ENCODE peak calls at places on chromosomes 7 and 10, in six cellular contexts. V is cardiac muscle cell, G is psoas muscle, B is nephron progenitor cell, R is foreskin fibroblast, A is Panc1. K is an unnamed sample.

GRCh38 chr10:113999520-113999919 is 44.1 kb upstream of the ADRB1 start:
- DNase-seq in B (no peak), V (no peak), R (no peak), G (no peak), A (no peak), K (no peak)

GRCh38 chr7:5702876-5703571 is 78.4 kb downstream of the RNF216 start:
- DNase-seq in G (no peak), B (no peak), R (peak; percentile 41), V (no peak), A (no peak), K (no peak)

GRCh38 chr7:13411151-13411550 is 578.3 kb downstream of the ETV1 start:
- DNase-seq in G (no peak), B (no peak), V (no peak), A (no peak), R (no peak), K (no peak)

GRCh38 chr10:44902838-44903545 is 8.1 kb upstream of the TMEM72 start:
- DNase-seq in A (no peak), B (peak; percentile 84), V (peak; percentile 8), R (no peak), G (no peak), K (peak; percentile 90)

GRCh38 chr10:101940916-101941315 is 97.3 kb upstream of the KCNIP2 start:
- DNase-seq in G (no peak), V (no peak), R (peak; percentile 46), A (no peak), B (no peak), K (no peak)

GRCh38 chr10:119652361-119652760 is 1.2 kb downstream of the BAG3 start:
- DNase-seq in G (no peak), V (peak; percentile 69), R (peak; percentile 79), B (no peak), A (no peak), K (no peak)

GRCh38 chr7:87219545-87220025 is at the start of gene TMEM243:
- DNase-seq in R (peak; percentile 80), A (no peak), B (peak; percentile 73), G (peak; percentile 86), V (peak; percentile 79), K (peak; percentile 73)

GRCh38 chr10:125683821-125684220 is 858 bp upstream of the TEX36 start:
- DNase-seq in G (no peak), A (no peak), V (no peak), R (no peak), B (no peak), K (no peak)

GRCh38 chr10:65769828-65770227 is 1156.0 kb upstream of the LRRTM3 start:
- DNase-seq in V (no peak), B (no peak), R (no peak), G (no peak), A (no peak), K (no peak)

GRCh38 chr7:137967143-137968018 is 34.5 kb downstream of the CREB3L2 start:
- DNase-seq in V (peak; percentile 69), R (peak; percentile 66), B (no peak), G (no peak), A (no peak), K (no peak)

GRCh38 chr10:76429331-76429625 is 997.9 kb downstream of the LRMDA start:
- DNase-seq in V (no peak), A (no peak), B (no peak), G (no peak), R (no peak), K (no peak)

GRCh38 chr7:139539231-139539630 is 15.7 kb downstream of the CLEC2L start:
- DNase-seq in G (no peak), A (no peak), V (no peak), R (no peak), B (no peak), K (no peak)

DNA sequence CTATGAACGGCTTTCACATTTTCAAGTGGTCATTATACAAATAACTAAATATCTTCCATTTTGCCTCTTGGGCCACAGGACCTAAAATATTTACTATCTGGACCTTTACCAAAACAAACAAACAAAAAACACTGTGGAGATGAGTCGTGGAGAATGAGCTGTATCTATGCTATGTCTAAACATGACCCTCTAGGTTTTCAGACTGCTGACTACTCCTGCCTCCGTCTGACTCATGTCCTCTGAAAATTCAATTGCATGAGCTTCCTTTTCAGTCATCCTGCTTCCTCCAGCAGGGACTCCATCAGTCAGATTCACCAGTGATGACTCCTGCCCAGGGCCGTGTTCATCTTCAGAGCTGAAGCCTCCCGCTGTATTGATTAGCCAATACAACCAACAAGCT is 96.8 kb downstream of the COL28A1 start:
- DNase-seq in V (peak; percentile 70), G (no peak), R (peak; percentile 98), B (no peak), A (peak; percentile 95), K (no peak)
- TF ChIP-seq CTCF in V (no peak), G (no peak), R (no peak), B (no peak), A (no peak), K (no peak)

GRCh38 chr7:39952378-39952777 is 2.3 kb downstream of the CDK13 start:
- DNase-seq in G (no peak), R (peak; percentile 49), A (no peak), B (no peak), V (peak; percentile 46), K (no peak)

GRCh38 chr7:39952791-39953190 is 2.7 kb downstream of the CDK13 start:
- DNase-seq in A (no peak), B (no peak), R (peak; percentile 32), G (no peak), V (peak; percentile 17), K (no peak)

GRCh38 chr7:39954694-39955093 is 4.6 kb downstream of the CDK13 start:
- DNase-seq in V (no peak), B (no peak), A (no peak), R (no peak), G (no peak), K (no peak)

GRCh38 chr7:39958038-39958437 is 8.0 kb downstream of the CDK13 start:
- DNase-seq in R (no peak), G (no peak), A (no peak), V (no peak), B (no peak), K (no peak)
- TF ChIP-seq CTCF in R (no peak), G (no peak), A (no peak), V (no peak), B (no peak), K (no peak)

GRCh38 chr10:91691255-91691654 is 58.4 kb upstream of the PPP1R3C start:
- DNase-seq in A (no peak), B (no peak), V (no peak), R (no peak), G (no peak), K (no peak)

GRCh38 chr10:91690412-91690811 is 57.5 kb upstream of the PPP1R3C start:
- DNase-seq in G (no peak), R (no peak), V (no peak), A (no peak), B (no peak), K (no peak)

GRCh38 chr10:91691981-91692380 is 59.1 kb upstream of the PPP1R3C start:
- DNase-seq in A (no peak), R (no peak), B (no peak), V (peak; percentile 54), G (no peak), K (no peak)

GRCh38 chr10:91698258-91698657 is 65.4 kb upstream of the PPP1R3C start:
- DNase-seq in V (no peak), R (no peak), G (no peak), A (no peak), B (no peak), K (no peak)

DNA sequence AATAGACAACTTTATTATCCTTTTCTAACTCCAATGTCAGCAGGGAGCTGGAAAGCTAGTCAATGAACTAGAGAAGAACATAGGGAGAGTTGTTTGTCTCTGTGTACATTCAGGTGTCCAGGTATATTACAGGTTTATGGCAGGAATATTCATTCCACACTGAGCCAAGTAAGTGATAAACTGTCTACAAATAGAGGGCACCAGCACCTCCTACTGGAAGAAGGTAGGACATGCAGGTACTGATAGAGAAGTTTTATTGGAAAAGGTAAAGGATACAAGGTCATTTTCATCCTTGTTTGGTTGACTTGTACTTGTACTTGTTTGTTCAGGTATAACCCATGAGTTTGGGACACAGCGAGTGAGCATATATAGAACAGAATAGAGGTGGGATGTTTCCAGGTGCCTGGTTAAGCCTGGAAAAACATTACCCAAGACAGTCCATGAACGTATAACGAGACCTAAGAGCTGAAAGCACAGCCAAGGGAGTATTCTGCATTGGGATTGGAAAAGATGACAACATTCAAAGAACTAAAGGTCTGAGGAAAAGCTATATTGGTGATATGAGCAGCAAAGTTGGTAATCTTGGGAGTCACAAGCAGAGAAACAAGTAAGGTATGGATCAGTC is 61.4 kb upstream of the PPP1R3C start:
- DNase-seq in A (no peak), G (no peak), B (peak; percentile 10), R (peak; percentile 72), V (peak; percentile 54), K (peak; percentile 17)
- TF ChIP-seq CTCF in A (peak; percentile 71), G (peak; percentile 51), B (peak; percentile 39), R (peak; percentile 72), V (peak; percentile 75), K (peak; percentile 63)

GRCh38 chr10:18100664-18101063 is 39.6 kb upstream of the CACNB2 start:
- DNase-seq in B (no peak), G (no peak), V (peak; percentile 30), R (peak; percentile 18), A (no peak), K (no peak)
- TF ChIP-seq CTCF in B (no peak), G (no peak), V (no peak), R (no peak), A (no peak), K (no peak)

GRCh38 chr10:27068217-27068891 is 31.9 kb downstream of the ANKRD26 start:
- DNase-seq in R (no peak), G (no peak), B (no peak), V (no peak), A (no peak), K (no peak)

DNA sequence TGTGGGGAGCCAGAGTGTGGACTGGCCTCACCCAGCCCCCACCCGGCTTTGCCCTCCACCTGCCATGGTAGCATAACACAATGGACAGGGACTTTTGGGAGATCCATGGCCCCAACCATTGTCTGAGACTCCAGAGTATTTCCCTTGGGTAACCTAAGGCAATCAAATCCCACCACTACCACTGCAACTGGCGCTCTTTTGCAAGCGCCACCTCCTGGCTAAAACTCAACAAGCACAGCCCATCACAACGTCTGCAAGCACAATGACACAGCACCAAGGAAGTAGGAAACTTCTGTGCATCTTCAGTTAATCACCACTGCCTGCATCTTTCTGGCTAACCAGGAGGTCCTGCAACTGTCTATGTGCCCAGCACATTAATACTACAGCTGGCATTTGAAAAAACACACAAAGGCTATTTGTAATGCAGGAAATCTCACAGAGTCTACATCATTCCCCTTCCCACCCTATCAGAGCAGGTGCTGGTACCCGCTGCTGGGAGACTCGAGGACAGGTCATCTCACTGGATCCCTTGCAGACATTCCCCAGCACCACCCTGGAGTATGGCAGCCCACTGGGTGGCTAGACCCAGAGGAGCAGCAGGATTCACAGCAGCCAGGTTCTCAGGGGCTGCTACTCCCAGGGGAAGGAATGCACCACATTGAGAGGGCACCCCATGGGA is 27.7 kb downstream of the ANKRD26 start:
- DNase-seq in A (no peak), R (no peak), B (no peak), G (no peak), V (no peak), K (no peak)
- TF ChIP-seq CTCF in A (peak; percentile 14), R (no peak), B (no peak), G (no peak), V (no peak), K (peak; percentile 19)